ENCODE peak calls at places on chromosome 10, in nine cellular contexts. M, U, P, Q, H, K, N, J and D are unnamed samples.

GRCh38 chr10:83666762-83667161 is 472.5 kb upstream of the GHITM start:
- DNase-seq in M (no peak), U (no peak), P (no peak), Q (no peak), H (no peak), K (no peak), N (no peak), J (peak), D (no peak)

GRCh38 chr10:19158870-19159269 is 110.3 kb downstream of the MALRD1 start:
- DNase-seq in M (no peak), U (no peak), P (no peak), Q (no peak), H (no peak), K (no peak), N (no peak), J (no peak), D (no peak)

GRCh38 chr10:46019541-46020343 is 10.7 kb downstream of the NCOA4 start:
- DNase-seq in M (no peak), U (no peak), P (no peak), Q (no peak), H (no peak), K (no peak), N (no peak), J (peak), D (no peak)

GRCh38 chr10:30313579-30314376 is 35.3 kb downstream of the MTPAP start:
- DNase-seq in M (no peak), U (no peak), P (peak), Q (no peak), H (no peak), K (no peak), N (no peak), J (no peak), D (no peak)

GRCh38 chr10:97887399-97887798 is 37.8 kb downstream of the GOLGA7B start:
- DNase-seq in M (no peak), U (no peak), P (no peak), Q (no peak), H (no peak), K (no peak), N (no peak), J (no peak), D (no peak)

GRCh38 chr10:12419279-12419847 is 70.0 kb downstream of the CAMK1D start:
- DNase-seq in M (peak), U (peak), P (peak), Q (peak), H (no peak), K (no peak), N (peak), J (peak), D (no peak)

GRCh38 chr10:89001428-89002072 is 11.0 kb downstream of the FAS start:
- DNase-seq in M (no peak), U (no peak), P (no peak), Q (no peak), H (no peak), K (no peak), N (no peak), J (peak), D (no peak)

GRCh38 chr10:132329565-132330485 is 2.2 kb upstream of the LRRC27 start:
- DNase-seq in M (peak), U (no peak), P (no peak), Q (peak), H (no peak), K (no peak), N (no peak), J (peak), D (no peak)

GRCh38 chr10:114908896-114909295 is 29.1 kb upstream of the TRUB1 start:
- DNase-seq in M (no peak), U (no peak), P (no peak), Q (no peak), H (no peak), K (no peak), N (no peak), J (no peak), D (no peak)

GRCh38 chr10:120131183-120131582 is 238.7 kb downstream of the SEC23IP start:
- DNase-seq in M (peak), U (no peak), P (peak), Q (peak), H (no peak), K (no peak), N (no peak), J (peak), D (peak)

GRCh38 chr10:21336476-21337170 is 188.9 kb downstream of the SKIDA1 start:
- DNase-seq in M (peak), U (no peak), P (peak), Q (peak), H (no peak), K (no peak), N (no peak), J (peak), D (peak)

GRCh38 chr10:393346-393745 is 258.1 kb downstream of the ZMYND11 start:
- DNase-seq in M (no peak), U (no peak), P (no peak), Q (no peak), H (no peak), K (no peak), N (no peak), J (no peak), D (no peak)

GRCh38 chr10:124696446-124697392 is 47.5 kb downstream of the FAM53B start:
- DNase-seq in M (no peak), U (no peak), P (no peak), Q (no peak), H (no peak), K (no peak), N (no peak), J (no peak), D (no peak)

GRCh38 chr10:86707505-86707904 is 39.2 kb downstream of the LDB3 start:
- DNase-seq in M (no peak), U (no peak), P (no peak), Q (no peak), H (no peak), K (no peak), N (no peak), J (no peak), D (no peak)

GRCh38 chr10:79111427-79111826 is 42.7 kb downstream of the ZMIZ1 start:
- DNase-seq in M (no peak), U (no peak), P (peak), Q (no peak), H (no peak), K (no peak), N (no peak), J (peak), D (no peak)

GRCh38 chr10:128178319-128178937 is 52.2 kb upstream of the MKI67 start:
- DNase-seq in M (peak), U (peak), P (peak), Q (peak), H (peak), K (no peak), N (peak), J (peak), D (peak)

GRCh38 chr10:16853201-16853600 is 36.0 kb upstream of the RSU1 start:
- DNase-seq in M (peak), U (no peak), P (peak), Q (peak), H (no peak), K (no peak), N (no peak), J (peak), D (peak)

GRCh38 chr10:84424731-84425165 is 96.4 kb downstream of the CCSER2 start:
- DNase-seq in M (peak), U (no peak), P (peak), Q (peak), H (no peak), K (peak), N (no peak), J (peak), D (peak)

GRCh38 chr10:98611432-98611831 is 164.7 kb upstream of the HPS1 start:
- DNase-seq in M (no peak), U (no peak), P (peak), Q (no peak), H (no peak), K (no peak), N (no peak), J (no peak), D (no peak)

GRCh38 chr10:31157125-31157983 is 125.7 kb upstream of the ZNF438 start:
- DNase-seq in M (no peak), U (no peak), P (peak), Q (peak), H (no peak), K (peak), N (no peak), J (peak), D (peak)

GRCh38 chr10:43231523-43232078 is 35.3 kb downstream of the RASGEF1A start:
- DNase-seq in M (no peak), U (no peak), P (no peak), Q (no peak), H (no peak), K (no peak), N (no peak), J (no peak), D (no peak)

GRCh38 chr10:19728376-19728775 is 87.9 kb upstream of the PLXDC2 start:
- DNase-seq in M (no peak), U (no peak), P (no peak), Q (peak), H (no peak), K (no peak), N (no peak), J (no peak), D (peak)

GRCh38 chr10:100978896-100979185 is 8.5 kb downstream of the MRPL43 start:
- DNase-seq in M (no peak), U (no peak), P (no peak), Q (no peak), H (no peak), K (no peak), N (no peak), J (no peak), D (no peak)

GRCh38 chr10:93198401-93199175 is 124.9 kb downstream of the CYP26A1 start:
- DNase-seq in M (peak), U (no peak), P (peak), Q (peak), H (no peak), K (no peak), N (no peak), J (peak), D (peak)